ENCODE peak calls at places on chromosomes 12 and 14, in five cellular contexts. One of them, this sample, is unnamed.

GRCh38 chr14:62077676-62078261 is 315.5 kb downstream of the SNAPC1 start:
- DNase-seq in LoVo: no peak
- DNase-seq in substantia nigra: no peak
- DNase-seq in upper lobe of right lung: no peak
- DNase-seq in OCI-LY7: peak
- DNase-seq in this sample: no peak

GRCh38 chr12:69389836-69390235 is 30.3 kb downstream of the YEATS4 start:
- DNase-seq in LoVo: no peak
- DNase-seq in substantia nigra: no peak
- DNase-seq in upper lobe of right lung: no peak
- DNase-seq in OCI-LY7: no peak
- DNase-seq in this sample: no peak

GRCh38 chr12:58566599-58566998 is 353.7 kb downstream of the LRIG3 start:
- DNase-seq in LoVo: no peak
- DNase-seq in substantia nigra: no peak
- DNase-seq in upper lobe of right lung: no peak
- DNase-seq in OCI-LY7: no peak
- DNase-seq in this sample: no peak

GRCh38 chr14:55107766-55108554 is 21.1 kb upstream of the LGALS3 start:
- DNase-seq in LoVo: peak
- DNase-seq in substantia nigra: no peak
- DNase-seq in upper lobe of right lung: peak
- DNase-seq in OCI-LY7: no peak
- DNase-seq in this sample: peak

GRCh38 chr14:101772770-101773169 is 11.3 kb downstream of the PPP2R5C start:
- DNase-seq in LoVo: no peak
- DNase-seq in substantia nigra: no peak
- DNase-seq in upper lobe of right lung: no peak
- DNase-seq in OCI-LY7: no peak
- DNase-seq in this sample: no peak

GRCh38 chr12:127400231-127400630 is 866.7 kb upstream of the TMEM132C start:
- DNase-seq in LoVo: no peak
- DNase-seq in substantia nigra: no peak
- DNase-seq in upper lobe of right lung: no peak
- DNase-seq in OCI-LY7: no peak
- DNase-seq in this sample: no peak

GRCh38 chr12:92059976-92060375 is 85.7 kb downstream of the BTG1 start:
- DNase-seq in LoVo: no peak
- DNase-seq in substantia nigra: no peak
- DNase-seq in upper lobe of right lung: no peak
- DNase-seq in OCI-LY7: no peak
- DNase-seq in this sample: no peak

GRCh38 chr12:51672334-51672733 is 81.3 kb downstream of the SCN8A start:
- DNase-seq in LoVo: no peak
- DNase-seq in substantia nigra: no peak
- DNase-seq in upper lobe of right lung: no peak
- DNase-seq in OCI-LY7: no peak
- DNase-seq in this sample: no peak

GRCh38 chr14:87745507-87746118 is 247.4 kb downstream of the GALC start:
- DNase-seq in LoVo: peak
- DNase-seq in substantia nigra: no peak
- DNase-seq in upper lobe of right lung: no peak
- DNase-seq in OCI-LY7: peak
- DNase-seq in this sample: no peak

GRCh38 chr12:9064201-9064814 is 51.4 kb downstream of the A2M start:
- DNase-seq in LoVo: peak
- DNase-seq in substantia nigra: peak
- DNase-seq in upper lobe of right lung: peak
- DNase-seq in OCI-LY7: no peak
- DNase-seq in this sample: peak

GRCh38 chr14:53167602-53168328 is 14.6 kb upstream of the DDHD1 start:
- DNase-seq in LoVo: no peak
- DNase-seq in substantia nigra: no peak
- DNase-seq in upper lobe of right lung: no peak
- DNase-seq in OCI-LY7: no peak
- DNase-seq in this sample: no peak

GRCh38 chr12:118689793-118690192 is 291.5 kb upstream of the SRRM4 start:
- DNase-seq in LoVo: no peak
- DNase-seq in substantia nigra: no peak
- DNase-seq in upper lobe of right lung: no peak
- DNase-seq in OCI-LY7: no peak
- DNase-seq in this sample: no peak

GRCh38 chr14:103847954-103848719 is 762 bp upstream of the PPP1R13B start:
- DNase-seq in LoVo: no peak
- DNase-seq in substantia nigra: no peak
- DNase-seq in upper lobe of right lung: peak
- DNase-seq in OCI-LY7: no peak
- DNase-seq in this sample: peak

GRCh38 chr12:17954788-17955187 is 135.2 kb downstream of the RERGL start:
- DNase-seq in LoVo: no peak
- DNase-seq in substantia nigra: no peak
- DNase-seq in upper lobe of right lung: no peak
- DNase-seq in OCI-LY7: peak
- DNase-seq in this sample: no peak

GRCh38 chr12:21938879-21939278 is 2.3 kb downstream of the ABCC9 start:
- DNase-seq in LoVo: no peak
- DNase-seq in substantia nigra: no peak
- DNase-seq in upper lobe of right lung: no peak
- DNase-seq in OCI-LY7: no peak
- DNase-seq in this sample: no peak

GRCh38 chr12:131917711-131918306 is 11.3 kb upstream of the PUS1 start:
- DNase-seq in LoVo: no peak
- DNase-seq in substantia nigra: no peak
- DNase-seq in upper lobe of right lung: no peak
- DNase-seq in OCI-LY7: no peak
- DNase-seq in this sample: no peak

GRCh38 chr14:102018251-102018650 is 53.9 kb downstream of the DYNC1H1 start:
- DNase-seq in LoVo: no peak
- DNase-seq in substantia nigra: no peak
- DNase-seq in upper lobe of right lung: no peak
- DNase-seq in OCI-LY7: no peak
- DNase-seq in this sample: no peak

This sample was measured in head of caudate nucleus.